ENCODE peak calls at places on chromosomes 13 and 19, in nine cellular contexts. H is choroid plexus epithelial cell; Q is fibroblast of lung; I is left cardiac atrium; B is GM20000; Z is NCI-H2107; L is natural killer cell treated with Interleukin-12 subunit alpha and Interleukin-12 subunit beta and Interleukin-15 and Interleukin-18, amount 100 ng/mL, for 72 hours; J is stimulated activated CD4-positive, alpha-beta T cell treated with anti-CD3 and anti-CD28 coated beads, Interleukin-15, amount 100 ng/mL, for 48 hours; R is HS-27A. D is an unnamed sample.

GRCh38 chr19:12880551-12881171 is 588 bp downstream of the DNASE2 start:
- DNase-seq in Q (peak; percentile 27), B (peak; percentile 56), R (no peak), H (peak; percentile 16), I (peak; percentile 48), L (no peak), Z (no peak), J (no peak), D (no peak)

GRCh38 chr13:112142401-112142930 is 75.5 kb downstream of the SOX1 start:
- DNase-seq in Q (no peak), Z (no peak), R (no peak), I (no peak), B (no peak), J (no peak), L (no peak), H (no peak), D (no peak)

GRCh38 chr19:28737526-28737925 is 475.4 kb downstream of the UQCRFS1 start:
- DNase-seq in R (no peak), Z (no peak), I (no peak), H (peak; percentile 10), J (no peak), Q (no peak), B (no peak), L (no peak), D (no peak)

GRCh38 chr19:28794301-28794700 is 418.6 kb downstream of the UQCRFS1 start:
- DNase-seq in Q (no peak), L (no peak), R (no peak), J (no peak), H (no peak), I (no peak), B (no peak), Z (no peak), D (no peak)

GRCh38 chr13:42453091-42453645 is 120.8 kb upstream of the TNFSF11 start:
- DNase-seq in J (no peak), I (no peak), L (no peak), Z (no peak), Q (no peak), R (no peak), H (no peak), B (no peak), D (no peak)

GRCh38 chr19:1407662-1408299 is 395 bp downstream of the DAZAP1 start:
- DNase-seq in R (no peak), Z (no peak), Q (no peak), I (no peak), J (no peak), B (peak; percentile 83), H (no peak), L (no peak), D (peak; percentile 44)

GRCh38 chr13:112711528-112712265 is 21.9 kb downstream of the ATP11A start:
- DNase-seq in B (peak; percentile 66), J (no peak), Z (no peak), H (peak; percentile 87), Q (peak; percentile 98), L (peak; percentile 51), R (peak; percentile 51), I (peak; percentile 91), D (peak; percentile 77)

GRCh38 chr13:87821512-87821911 is 150.3 kb downstream of the SLITRK5 start:
- DNase-seq in B (no peak), J (no peak), L (no peak), R (no peak), I (no peak), Z (no peak), H (no peak), Q (no peak), D (no peak)

GRCh38 chr19:39502640-39503417 is 4.1 kb downstream of the DLL3 start:
- DNase-seq in I (peak; percentile 70), Q (peak; percentile 69), H (peak; percentile 73), L (peak; percentile 85), R (no peak), Z (no peak), J (peak; percentile 63), B (peak; percentile 94), D (peak; percentile 52)

GRCh38 chr19:13234518-13234917 is 84.3 kb downstream of the IER2 start:
- DNase-seq in H (no peak), Z (no peak), L (peak; percentile 77), B (peak; percentile 79), Q (peak; percentile 9), I (peak; percentile 37), J (peak; percentile 24), R (no peak), D (peak; percentile 18)

GRCh38 chr13:44401577-44401976 is 28.0 kb downstream of the SERP2 start:
- DNase-seq in H (no peak), J (no peak), R (no peak), I (no peak), L (no peak), Z (no peak), Q (no peak), B (no peak), D (no peak)

GRCh38 chr13:40024962-40025714 is 369.7 kb downstream of the COG6 start:
- DNase-seq in B (no peak), I (no peak), Q (no peak), Z (no peak), L (no peak), H (no peak), R (no peak), J (no peak), D (peak; percentile 16)

GRCh38 chr13:42876270-42876714 is 94.9 kb downstream of the FAM216B start:
- DNase-seq in Z (no peak), Q (no peak), L (no peak), H (no peak), J (no peak), B (peak; percentile 73), R (no peak), I (no peak), D (no peak)

GRCh38 chr13:30892966-30893365 is 13.1 kb upstream of the MEDAG start:
- DNase-seq in H (peak; percentile 85), J (no peak), R (no peak), Z (no peak), Q (peak; percentile 56), B (no peak), I (peak; percentile 70), L (no peak), D (no peak)

GRCh38 chr13:50616101-50616500 is 227.4 kb downstream of the DLEU7 start:
- DNase-seq in J (no peak), Q (peak; percentile 68), I (no peak), R (no peak), H (peak; percentile 68), L (no peak), B (no peak), Z (no peak), D (no peak)

GRCh38 chr13:75345191-75345590 is 136.8 kb downstream of the TBC1D4 start:
- DNase-seq in Z (no peak), B (no peak), J (no peak), Q (peak; percentile 60), L (no peak), I (no peak), R (no peak), H (peak; percentile 47), D (no peak)

GRCh38 chr19:3642987-3643386 is 16.4 kb upstream of the CACTIN start:
- DNase-seq in J (peak; percentile 4), L (no peak), R (no peak), B (no peak), Z (no peak), I (no peak), H (no peak), Q (no peak), D (no peak)

GRCh38 chr19:45075215-45076028 is 856 bp downstream of the ZNF296 start:
- DNase-seq in Z (no peak), J (no peak), R (no peak), Q (peak; percentile 26), I (peak; percentile 78), L (peak; percentile 75), B (peak; percentile 98), H (peak; percentile 29), D (peak; percentile 67)

GRCh38 chr13:73961181-73961580 is 173.0 kb downstream of the KLF12 start:
- DNase-seq in J (no peak), H (no peak), B (no peak), L (no peak), I (no peak), Z (no peak), R (no peak), Q (no peak), D (no peak)

GRCh38 chr19:31707206-31707605 is 358.0 kb upstream of the TSHZ3 start:
- DNase-seq in Q (no peak), I (no peak), H (no peak), Z (no peak), L (no peak), R (no peak), B (no peak), J (no peak), D (no peak)

GRCh38 chr13:111401755-111402154 is 81.3 kb downstream of the TEX29 start:
- DNase-seq in I (no peak), H (no peak), Q (no peak), R (no peak), Z (no peak), J (no peak), B (no peak), L (no peak), D (no peak)

GRCh38 chr13:39777527-39778061 is 122.1 kb downstream of the COG6 start:
- DNase-seq in Z (no peak), B (no peak), Q (peak; percentile 96), R (peak; percentile 55), L (no peak), J (peak; percentile 55), H (peak; percentile 96), I (no peak), D (no peak)

GRCh38 chr13:97411894-97412460 is 22.0 kb upstream of the RAP2A start:
- DNase-seq in I (no peak), R (no peak), Q (no peak), J (no peak), H (no peak), L (no peak), B (no peak), Z (no peak), D (no peak)

GRCh38 chr13:98697833-98698232 is 54.6 kb downstream of the SLC15A1 start:
- DNase-seq in L (no peak), Z (no peak), J (no peak), B (no peak), Q (no peak), H (no peak), R (no peak), I (no peak), D (no peak)

GRCh38 chr19:47413941-47414340 is 5.4 kb downstream of the MEIS3 start:
- DNase-seq in J (no peak), R (no peak), Z (no peak), H (no peak), I (no peak), L (no peak), Q (no peak), B (no peak), D (no peak)

GRCh38 chr13:95492044-95492801 is 60.3 kb upstream of the CLDN10 start:
- DNase-seq in Z (no peak), I (no peak), Q (no peak), B (no peak), L (no peak), R (no peak), H (no peak), J (no peak), D (no peak)

GRCh38 chr19:50557009-50557613 is 11.1 kb downstream of the LRRC4B start:
- DNase-seq in L (no peak), I (no peak), J (no peak), B (no peak), R (no peak), Q (no peak), Z (no peak), H (no peak), D (no peak)

GRCh38 chr19:41597600-41598041 is 21.7 kb downstream of the CEACAM21 start:
- DNase-seq in J (peak; percentile 45), Z (peak; percentile 31), R (peak; percentile 48), L (peak; percentile 73), B (peak; percentile 86), I (peak; percentile 51), H (peak; percentile 80), Q (peak; percentile 42), D (peak; percentile 22)

GRCh38 chr13:23657056-23657455 is 86.8 kb downstream of the TNFRSF19 start:
- DNase-seq in R (no peak), I (no peak), H (no peak), Q (no peak), B (no peak), Z (no peak), J (no peak), L (no peak), D (no peak)

GRCh38 chr19:49749055-49749716 is 13.9 kb downstream of the TSKS start:
- DNase-seq in B (no peak), R (no peak), Q (no peak), H (peak; percentile 54), Z (no peak), L (no peak), J (no peak), I (no peak), D (no peak)

GRCh38 chr13:43698009-43698408 is 88.8 kb downstream of the ENOX1 start:
- DNase-seq in J (no peak), Z (no peak), I (no peak), Q (no peak), B (no peak), H (no peak), L (no peak), R (no peak), D (no peak)

D was measured in left ventricle myocardium inferior.